ENCODE peak calls at places on chromosomes 1 and 21, in four cellular contexts. One of them, this sample, is unnamed.

GRCh38 chr1:16396591-16396990 is 29.5 kb downstream of the SZRD1 start:
- DNase-seq in heart left ventricle: no peak
- DNase-seq in PC-9: no peak
- DNase-seq in thoracic aorta: no peak
- DNase-seq in this sample: peak; percentile 44

GRCh38 chr1:5999711-6000443 is 7.7 kb upstream of the NPHP4 start:
- DNase-seq in heart left ventricle: no peak
- DNase-seq in PC-9: no peak
- DNase-seq in thoracic aorta: no peak
- DNase-seq in this sample: no peak

GRCh38 chr1:168136709-168137514 is at the start of gene GPR161:
- DNase-seq in PC-9: peak; percentile 43
- DNase-seq in thoracic aorta: no peak
- DNase-seq in heart left ventricle: peak; percentile 56
- DNase-seq in this sample: peak; percentile 42

GRCh38 chr1:54107131-54107530 is 45.7 kb downstream of the CDCP2 start:
- DNase-seq in thoracic aorta: no peak
- DNase-seq in PC-9: no peak
- DNase-seq in heart left ventricle: no peak
- DNase-seq in this sample: no peak

GRCh38 chr1:147852706-147853225 is 49.8 kb upstream of the GJA8 start:
- DNase-seq in heart left ventricle: no peak
- DNase-seq in PC-9: no peak
- DNase-seq in thoracic aorta: no peak
- DNase-seq in this sample: no peak

GRCh38 chr1:2165636-2166035 is 28.9 kb downstream of the FAAP20 start:
- DNase-seq in heart left ventricle: no peak
- DNase-seq in thoracic aorta: no peak
- DNase-seq in PC-9: no peak
- DNase-seq in this sample: no peak

GRCh38 chr1:75797606-75798216 is 1.0 kb downstream of the MSH4 start:
- DNase-seq in heart left ventricle: no peak
- DNase-seq in PC-9: no peak
- DNase-seq in thoracic aorta: no peak
- DNase-seq in this sample: no peak

GRCh38 chr1:4488018-4488417 is 166.4 kb upstream of the AJAP1 start:
- DNase-seq in thoracic aorta: no peak
- DNase-seq in heart left ventricle: no peak
- DNase-seq in PC-9: no peak
- DNase-seq in this sample: no peak

GRCh38 chr21:45560106-45561021 is 18.1 kb upstream of the SLC19A1 start:
- DNase-seq in heart left ventricle: no peak
- DNase-seq in PC-9: no peak
- DNase-seq in thoracic aorta: no peak
- DNase-seq in this sample: peak; percentile 3

GRCh38 chr1:204301171-204301957 is 58.4 kb downstream of the PLEKHA6 start:
- DNase-seq in PC-9: no peak
- DNase-seq in thoracic aorta: no peak
- DNase-seq in heart left ventricle: no peak
- DNase-seq in this sample: no peak

GRCh38 chr1:42518894-42519293 is 55.8 kb downstream of the CCDC30 start:
- DNase-seq in heart left ventricle: no peak
- DNase-seq in PC-9: no peak
- DNase-seq in thoracic aorta: no peak
- DNase-seq in this sample: no peak

GRCh38 chr21:33383056-33383888 is 19.9 kb upstream of the IFNGR2 start:
- DNase-seq in heart left ventricle: peak; percentile 76
- DNase-seq in thoracic aorta: no peak
- DNase-seq in PC-9: peak; percentile 75
- DNase-seq in this sample: no peak

GRCh38 chr1:201468501-201468843 is 516 bp downstream of the PHLDA3 start:
- DNase-seq in heart left ventricle: peak; percentile 38
- DNase-seq in PC-9: no peak
- DNase-seq in thoracic aorta: no peak
- DNase-seq in this sample: peak; percentile 59

GRCh38 chr1:178371236-178371635 is 125.5 kb downstream of the CLEC20A start:
- DNase-seq in heart left ventricle: no peak
- DNase-seq in PC-9: no peak
- DNase-seq in thoracic aorta: no peak
- DNase-seq in this sample: no peak

GRCh38 chr1:32014199-32014936 is 700 bp downstream of the KHDRBS1 start:
- DNase-seq in PC-9: peak; percentile 38
- DNase-seq in heart left ventricle: peak; percentile 64
- DNase-seq in thoracic aorta: peak; percentile 18
- DNase-seq in this sample: peak; percentile 59

GRCh38 chr1:37556712-37557196 is at the start of gene DNALI1:
- DNase-seq in heart left ventricle: peak; percentile 87
- DNase-seq in thoracic aorta: peak; percentile 49
- DNase-seq in PC-9: peak; percentile 36
- DNase-seq in this sample: peak; percentile 67

GRCh38 chr1:219329606-219330005 is 155.9 kb downstream of the LYPLAL1 start:
- DNase-seq in heart left ventricle: no peak
- DNase-seq in thoracic aorta: no peak
- DNase-seq in PC-9: no peak
- DNase-seq in this sample: no peak

GRCh38 chr1:182974792-182975191 is 21.8 kb upstream of the SHCBP1L start:
- DNase-seq in thoracic aorta: no peak
- DNase-seq in PC-9: no peak
- DNase-seq in heart left ventricle: no peak
- DNase-seq in this sample: no peak

GRCh38 chr1:157189096-157189495 is 50.9 kb upstream of the ETV3 start:
- DNase-seq in PC-9: no peak
- DNase-seq in thoracic aorta: no peak
- DNase-seq in heart left ventricle: no peak
- DNase-seq in this sample: no peak

GRCh38 chr1:218351617-218352438 is 6.7 kb downstream of the TGFB2 start:
- DNase-seq in PC-9: no peak
- DNase-seq in thoracic aorta: no peak
- DNase-seq in heart left ventricle: no peak
- DNase-seq in this sample: no peak

GRCh38 chr1:57576750-57577149 is 152.9 kb upstream of the DAB1 start:
- DNase-seq in thoracic aorta: no peak
- DNase-seq in heart left ventricle: no peak
- DNase-seq in PC-9: no peak
- DNase-seq in this sample: no peak

GRCh38 chr1:8343464-8344001 is 25.6 kb downstream of the SLC45A1 start:
- DNase-seq in heart left ventricle: peak; percentile 77
- DNase-seq in thoracic aorta: peak; percentile 64
- DNase-seq in PC-9: peak; percentile 76
- DNase-seq in this sample: no peak
- H3K4me3 ChIP-seq in heart left ventricle: no peak overlapping the region
- H3K4me3 ChIP-seq in thoracic aorta: peak overlapping the region; percentile 48
- H3K4me3 ChIP-seq in PC-9: peak overlapping the region; percentile 45
- H3K4me3 ChIP-seq in this sample: no peak overlapping the region

GRCh38 chr1:63612564-63612963 is 19.4 kb downstream of the PGM1 start:
- DNase-seq in heart left ventricle: no peak
- DNase-seq in PC-9: no peak
- DNase-seq in thoracic aorta: no peak
- DNase-seq in this sample: no peak

GRCh38 chr1:63618001-63618400 is 24.8 kb downstream of the PGM1 start:
- DNase-seq in heart left ventricle: no peak
- DNase-seq in thoracic aorta: no peak
- DNase-seq in PC-9: no peak
- DNase-seq in this sample: no peak

GRCh38 chr1:63612971-63613370 is 19.8 kb downstream of the PGM1 start:
- DNase-seq in PC-9: no peak
- DNase-seq in heart left ventricle: no peak
- DNase-seq in thoracic aorta: no peak
- DNase-seq in this sample: no peak

GRCh38 chr1:63617450-63617849 is 24.2 kb downstream of the PGM1 start:
- DNase-seq in thoracic aorta: no peak
- DNase-seq in heart left ventricle: no peak
- DNase-seq in PC-9: no peak
- DNase-seq in this sample: no peak

DNA sequence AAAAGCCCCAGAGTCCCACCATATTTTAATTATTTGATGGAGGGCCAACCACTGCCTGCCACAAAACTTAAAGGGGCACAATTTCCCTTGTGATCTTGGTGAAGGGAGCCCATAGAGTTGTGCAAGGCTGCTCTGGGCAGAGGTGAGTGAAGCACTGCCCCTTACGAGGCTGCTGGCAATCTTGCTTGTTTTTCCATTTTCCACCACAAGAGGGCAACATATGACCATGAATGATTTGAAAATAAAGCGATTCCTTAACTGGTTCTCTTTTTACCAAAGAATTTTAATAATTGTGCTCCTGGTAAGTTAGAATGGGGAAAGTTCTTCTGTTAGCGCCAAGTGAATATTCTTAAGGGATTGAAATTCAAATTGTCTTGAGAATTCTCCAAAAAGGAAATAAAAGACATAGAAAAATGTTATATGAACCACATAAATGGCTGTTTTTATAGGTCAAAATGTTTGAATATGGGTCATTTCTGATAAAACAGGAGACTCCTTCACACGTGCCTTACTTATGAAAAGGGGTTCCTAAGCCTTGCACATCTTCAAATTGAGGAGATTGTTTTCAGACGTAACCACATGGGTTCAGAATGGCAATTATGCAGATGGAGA is 22.7 kb downstream of the PGM1 start:
- DNase-seq in PC-9: peak; percentile 63
- DNase-seq in heart left ventricle: peak; percentile 34
- DNase-seq in thoracic aorta: peak; percentile 21
- DNase-seq in this sample: peak; percentile 64
- TF ChIP-seq CTCF in PC-9: peak; percentile 91
- TF ChIP-seq CTCF in heart left ventricle: peak; percentile 89
- TF ChIP-seq CTCF in thoracic aorta: peak; percentile 82
- TF ChIP-seq CTCF in this sample: peak; percentile 47

GRCh38 chr21:36700295-36700960 is 1.5 kb downstream of the SIM2 start:
- DNase-seq in heart left ventricle: no peak
- DNase-seq in thoracic aorta: no peak
- DNase-seq in PC-9: no peak
- DNase-seq in this sample: no peak

GRCh38 chr21:36702622-36702968 is 3.7 kb downstream of the SIM2 start:
- DNase-seq in PC-9: no peak
- DNase-seq in thoracic aorta: no peak
- DNase-seq in heart left ventricle: no peak
- DNase-seq in this sample: no peak

GRCh38 chr21:36699546-36700294 is 805 bp downstream of the SIM2 start:
- DNase-seq in thoracic aorta: no peak
- DNase-seq in heart left ventricle: no peak
- DNase-seq in PC-9: no peak
- DNase-seq in this sample: no peak

GRCh38 chr21:36701912-36702621 is 3.2 kb downstream of the SIM2 start:
- DNase-seq in PC-9: no peak
- DNase-seq in thoracic aorta: no peak
- DNase-seq in heart left ventricle: no peak
- DNase-seq in this sample: no peak

DNA sequence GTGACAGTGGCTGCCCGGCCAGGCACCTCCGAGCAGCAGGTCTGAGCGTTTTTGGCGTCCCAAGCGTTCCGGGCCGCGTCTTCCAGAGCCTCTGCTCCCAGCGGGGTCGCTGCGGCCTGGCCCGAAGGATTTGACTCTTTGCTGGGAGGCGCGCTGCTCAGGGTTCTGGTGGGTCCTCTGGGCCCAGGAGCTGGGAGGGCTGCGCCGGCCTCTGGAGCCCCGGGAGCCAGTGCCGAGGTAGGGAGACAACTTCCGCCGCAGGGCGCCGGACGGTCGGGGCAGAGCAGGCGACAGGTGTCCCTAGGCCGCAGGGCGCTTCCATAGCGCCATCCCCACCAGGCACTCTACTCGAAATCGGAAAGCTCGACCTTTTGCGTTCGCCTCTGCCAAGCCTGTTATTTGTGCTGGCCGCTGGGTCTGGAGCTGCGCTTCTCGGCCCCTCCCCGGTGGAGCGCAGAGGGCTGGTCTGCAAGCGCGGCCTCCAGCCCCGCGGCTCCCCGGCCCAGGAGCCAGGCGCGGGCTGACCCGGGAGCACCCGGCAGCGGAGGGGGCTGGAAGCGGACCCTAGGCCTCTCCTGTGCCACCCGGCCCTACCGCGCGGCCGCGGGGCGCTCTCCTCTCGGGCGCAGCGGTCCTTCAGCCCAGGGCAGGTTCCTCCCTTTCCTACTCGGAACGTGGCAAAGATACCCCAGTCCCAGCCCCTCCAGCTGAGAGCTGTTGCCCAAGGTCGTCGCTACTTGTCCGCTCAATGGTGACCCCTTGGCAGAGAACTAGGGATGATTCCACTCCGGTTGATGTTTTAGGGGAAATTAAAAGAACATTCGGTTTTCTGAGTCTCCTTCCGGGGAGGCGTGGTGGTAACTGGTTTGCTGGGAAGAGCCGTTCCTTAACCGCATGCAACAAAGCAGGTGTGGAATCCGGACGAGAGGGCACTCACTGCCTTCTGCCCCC is 2.3 kb downstream of the SIM2 start:
- DNase-seq in thoracic aorta: no peak
- DNase-seq in PC-9: no peak
- DNase-seq in heart left ventricle: peak; percentile 24
- DNase-seq in this sample: no peak
- H3K27me3 ChIP-seq in thoracic aorta: peaks cover 29% of the 10 kb centered on the region
- H3K27me3 ChIP-seq in PC-9: no peaks in the 10 kb centered on the region
- H3K27me3 ChIP-seq in heart left ventricle: peaks cover 100% of the 10 kb centered on the region
- H3K27me3 ChIP-seq in this sample: peaks cover 98% of the 10 kb centered on the region

DNA sequence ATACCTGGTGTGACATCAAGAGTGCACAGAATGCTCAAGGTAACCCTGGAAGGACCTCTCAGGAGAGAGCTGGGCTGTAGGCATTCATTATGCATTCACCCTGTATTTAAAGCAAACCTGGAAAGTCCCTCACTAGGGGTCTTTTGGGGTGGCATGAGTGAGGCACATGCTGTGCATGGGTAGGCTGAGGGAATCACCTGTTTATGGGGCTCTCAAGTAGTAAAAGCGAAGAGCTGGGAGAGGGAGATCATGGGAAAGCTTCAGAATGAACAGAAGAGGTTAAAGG is 736 bp downstream of the EFNA1 start:
- DNase-seq in PC-9: no peak
- DNase-seq in thoracic aorta: no peak
- DNase-seq in heart left ventricle: no peak
- DNase-seq in this sample: no peak
- H3K4me3 ChIP-seq in PC-9: peak overlapping the region; percentile 85
- H3K4me3 ChIP-seq in thoracic aorta: peak overlapping the region; percentile 80
- H3K4me3 ChIP-seq in heart left ventricle: peak overlapping the region; percentile 71
- H3K4me3 ChIP-seq in this sample: peak overlapping the region; percentile 50

DNA sequence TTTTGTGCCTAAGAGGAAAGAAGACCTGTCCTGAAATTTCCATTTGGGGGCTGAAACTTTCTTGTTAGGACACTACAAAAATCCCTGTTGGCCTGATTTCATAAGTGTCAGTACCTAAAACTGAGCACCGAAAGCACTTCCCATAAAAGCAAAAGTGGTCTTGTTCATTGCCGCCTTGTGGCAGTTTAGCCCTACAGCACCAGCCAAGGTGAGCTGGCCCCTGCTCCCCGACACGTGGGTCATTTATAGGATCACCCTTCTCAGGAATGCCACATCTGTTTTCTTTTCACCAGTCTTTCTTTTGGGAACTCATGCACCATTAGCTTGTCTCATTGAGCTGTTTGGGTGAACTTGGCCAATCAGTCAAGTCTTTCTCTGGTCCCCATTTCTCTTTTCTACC is 155.8 kb upstream of the KAZN start:
- DNase-seq in heart left ventricle: no peak
- DNase-seq in PC-9: no peak
- DNase-seq in thoracic aorta: no peak
- DNase-seq in this sample: no peak
- TF ChIP-seq CTCF in heart left ventricle: no peak
- TF ChIP-seq CTCF in PC-9: no peak
- TF ChIP-seq CTCF in thoracic aorta: no peak
- TF ChIP-seq CTCF in this sample: no peak